ENCODE peak calls at places on chromosomes 12 and 14, in four cellular contexts. One of them, this sample, is unnamed.

GRCh38 chr12:106632797-106633450 is 50.1 kb downstream of the RFX4 start:
- DNase-seq in HepG2: peak; percentile 9
- DNase-seq in neural progenitor cell: no peak
- DNase-seq in GM12878: no peak
- DNase-seq in this sample: no peak

GRCh38 chr12:93573552-93574223 is 1.2 kb downstream of the SOCS2 start:
- DNase-seq in HepG2: no peak
- DNase-seq in neural progenitor cell: peak; percentile 14
- DNase-seq in GM12878: no peak
- DNase-seq in this sample: peak; percentile 61

GRCh38 chr14:65745396-65746190 is 333.1 kb downstream of the FUT8 start:
- DNase-seq in HepG2: peak; percentile 5
- DNase-seq in neural progenitor cell: peak; percentile 84
- DNase-seq in GM12878: no peak
- DNase-seq in this sample: no peak

GRCh38 chr12:13173012-13173441 is 23.5 kb upstream of the EMP1 start:
- DNase-seq in HepG2: no peak
- DNase-seq in neural progenitor cell: no peak
- DNase-seq in GM12878: no peak
- DNase-seq in this sample: no peak

GRCh38 chr12:62301799-62302133 is 41.6 kb downstream of the USP15 start:
- DNase-seq in HepG2: no peak
- DNase-seq in neural progenitor cell: no peak
- DNase-seq in GM12878: no peak
- DNase-seq in this sample: no peak

GRCh38 chr12:115313929-115314328 is 630.0 kb upstream of the TBX3 start:
- DNase-seq in HepG2: peak; percentile 80
- DNase-seq in neural progenitor cell: no peak
- DNase-seq in GM12878: no peak
- DNase-seq in this sample: no peak

GRCh38 chr12:25769076-25769945 is 189.2 kb upstream of the RASSF8 start:
- DNase-seq in HepG2: no peak
- DNase-seq in neural progenitor cell: no peak
- DNase-seq in GM12878: no peak
- DNase-seq in this sample: no peak

GRCh38 chr12:132558861-132559623 is 51.3 kb downstream of the LRCOL1 start:
- DNase-seq in HepG2: no peak
- DNase-seq in neural progenitor cell: peak; percentile 60
- DNase-seq in GM12878: no peak
- DNase-seq in this sample: peak; percentile 41

GRCh38 chr14:75411194-75411552 is 16.6 kb upstream of the JDP2 start:
- DNase-seq in HepG2: no peak
- DNase-seq in neural progenitor cell: no peak
- DNase-seq in GM12878: no peak
- DNase-seq in this sample: no peak

GRCh38 chr12:104888892-104889291 is 69.2 kb downstream of the SLC41A2 start:
- DNase-seq in HepG2: no peak
- DNase-seq in neural progenitor cell: no peak
- DNase-seq in GM12878: no peak
- DNase-seq in this sample: no peak

GRCh38 chr12:82745807-82746206 is 59.1 kb downstream of the TMTC2 start:
- DNase-seq in HepG2: no peak
- DNase-seq in neural progenitor cell: no peak
- DNase-seq in GM12878: no peak
- DNase-seq in this sample: no peak

GRCh38 chr14:85853996-85854526 is 324.1 kb downstream of the FLRT2 start:
- DNase-seq in HepG2: no peak
- DNase-seq in neural progenitor cell: no peak
- DNase-seq in GM12878: no peak
- DNase-seq in this sample: no peak

GRCh38 chr12:124750787-124751471 is 112.7 kb downstream of the SCARB1 start:
- DNase-seq in HepG2: no peak
- DNase-seq in neural progenitor cell: peak; percentile 76
- DNase-seq in GM12878: no peak
- DNase-seq in this sample: peak; percentile 41

GRCh38 chr14:90440592-90440991 is 43.8 kb downstream of the CALM1 start:
- DNase-seq in HepG2: no peak
- DNase-seq in neural progenitor cell: no peak
- DNase-seq in GM12878: no peak
- DNase-seq in this sample: no peak

GRCh38 chr12:71710276-71711125 is 24.6 kb downstream of the TMEM19 start:
- DNase-seq in HepG2: peak; percentile 34
- DNase-seq in neural progenitor cell: no peak
- DNase-seq in GM12878: no peak
- DNase-seq in this sample: no peak

GRCh38 chr12:95738024-95738611 is 52.4 kb downstream of the NTN4 start:
- DNase-seq in HepG2: peak; percentile 84
- DNase-seq in neural progenitor cell: no peak
- DNase-seq in GM12878: no peak
- DNase-seq in this sample: no peak

GRCh38 chr14:100606687-100607610 is 19.7 kb upstream of the BEGAIN start:
- DNase-seq in HepG2: no peak
- DNase-seq in neural progenitor cell: no peak
- DNase-seq in GM12878: no peak
- DNase-seq in this sample: no peak

GRCh38 chr12:118979763-118980406 is 1.5 kb upstream of the SRRM4 start:
- DNase-seq in HepG2: peak; percentile 56
- DNase-seq in neural progenitor cell: peak; percentile 92
- DNase-seq in GM12878: no peak
- DNase-seq in this sample: peak; percentile 28

GRCh38 chr12:92629349-92630065 is 73.3 kb upstream of the PLEKHG7 start:
- DNase-seq in HepG2: no peak
- DNase-seq in neural progenitor cell: no peak
- DNase-seq in GM12878: no peak
- DNase-seq in this sample: no peak

GRCh38 chr12:82398883-82399282 is 40.6 kb downstream of the METTL25 start:
- DNase-seq in HepG2: no peak
- DNase-seq in neural progenitor cell: no peak
- DNase-seq in GM12878: no peak
- DNase-seq in this sample: no peak

GRCh38 chr14:23580152-23580926 is 1.7 kb upstream of the JPH4 start:
- DNase-seq in HepG2: peak; percentile 10
- DNase-seq in neural progenitor cell: no peak
- DNase-seq in GM12878: no peak
- DNase-seq in this sample: no peak

GRCh38 chr14:55271572-55272414 is 572 bp downstream of the FBXO34 start:
- DNase-seq in HepG2: peak; percentile 41
- DNase-seq in neural progenitor cell: peak; percentile 83
- DNase-seq in GM12878: no peak
- DNase-seq in this sample: peak; percentile 65

GRCh38 chr14:104284107-104284592 is 145.8 kb downstream of the KIF26A start:
- DNase-seq in HepG2: no peak
- DNase-seq in neural progenitor cell: peak; percentile 36
- DNase-seq in GM12878: no peak
- DNase-seq in this sample: no peak

GRCh38 chr14:103057028-103057371 is 349 bp downstream of the CDC42BPB start:
- DNase-seq in HepG2: no peak
- DNase-seq in neural progenitor cell: no peak
- DNase-seq in GM12878: no peak
- DNase-seq in this sample: no peak

GRCh38 chr12:127620956-127621355 is 646.0 kb upstream of the TMEM132C start:
- DNase-seq in HepG2: no peak
- DNase-seq in neural progenitor cell: peak; percentile 33
- DNase-seq in GM12878: no peak
- DNase-seq in this sample: no peak

GRCh38 chr12:52032431-52032796 is 18.8 kb upstream of the NR4A1 start:
- DNase-seq in HepG2: no peak
- DNase-seq in neural progenitor cell: no peak
- DNase-seq in GM12878: no peak
- DNase-seq in this sample: no peak

GRCh38 chr14:90019824-90020523 is 41.8 kb upstream of the KCNK13 start:
- DNase-seq in HepG2: no peak
- DNase-seq in neural progenitor cell: no peak
- DNase-seq in GM12878: no peak
- DNase-seq in this sample: no peak

GRCh38 chr14:61472025-61472672 is 150.8 kb downstream of the PRKCH start:
- DNase-seq in HepG2: peak; percentile 90
- DNase-seq in neural progenitor cell: no peak
- DNase-seq in GM12878: no peak
- DNase-seq in this sample: peak; percentile 76

DNA sequence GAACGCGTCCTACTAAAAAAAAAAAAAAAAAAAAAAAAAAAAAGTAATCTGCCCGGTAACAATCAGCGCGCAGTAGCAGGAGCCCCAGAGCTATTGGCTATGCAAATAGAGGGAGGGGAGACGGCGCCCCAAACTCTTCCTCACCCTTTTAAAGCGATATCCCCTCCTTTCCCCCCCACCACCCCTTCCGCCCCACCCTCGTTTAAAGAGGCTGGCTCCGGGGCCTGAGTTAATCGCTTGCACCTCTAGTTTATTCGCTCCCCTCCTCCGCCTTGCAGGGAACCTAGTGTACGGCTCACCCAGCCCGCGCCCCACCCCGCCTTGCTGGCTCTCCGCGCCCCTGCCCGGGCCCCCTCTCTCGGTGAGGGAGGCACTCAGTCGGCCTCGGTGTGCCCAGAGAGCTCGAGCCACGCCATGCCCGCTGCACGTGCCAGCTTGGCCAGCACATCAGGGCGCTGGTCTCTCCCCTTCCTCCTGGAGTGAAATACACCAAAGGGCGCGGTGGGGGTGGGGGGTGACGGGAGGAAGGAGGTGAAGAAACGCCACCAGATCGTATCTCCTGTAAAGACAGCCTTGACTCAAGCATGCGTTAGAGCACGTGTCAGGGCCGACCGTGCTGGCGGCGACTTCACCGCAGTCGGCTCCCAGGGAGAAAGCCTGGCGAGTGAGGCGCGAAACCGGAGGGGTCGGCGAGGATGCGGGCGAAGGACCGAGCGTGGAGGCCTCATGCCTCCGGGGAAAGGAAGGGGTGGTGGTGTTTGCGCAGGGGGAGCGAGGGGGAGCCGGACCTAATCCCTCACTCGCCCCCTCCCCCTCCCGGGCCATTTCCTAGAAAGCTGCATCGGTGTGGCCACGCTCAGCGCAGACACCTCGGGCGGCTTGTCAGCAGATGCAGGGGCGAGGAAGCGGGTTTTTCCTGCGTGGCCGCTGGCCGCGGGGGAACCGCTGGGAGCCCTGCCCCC is 1.3 kb upstream of the CCND2 start:
- DNase-seq in HepG2: no peak
- DNase-seq in neural progenitor cell: peak; percentile 90
- DNase-seq in GM12878: peak; percentile 74
- DNase-seq in this sample: peak; percentile 83
- TF ChIP-seq EZH2 in HepG2: peak; percentile 97
- TF ChIP-seq EZH2 in neural progenitor cell: no peak
- TF ChIP-seq EZH2 in GM12878: no peak
- TF ChIP-seq EZH2 in this sample: peak; percentile 41

DNA sequence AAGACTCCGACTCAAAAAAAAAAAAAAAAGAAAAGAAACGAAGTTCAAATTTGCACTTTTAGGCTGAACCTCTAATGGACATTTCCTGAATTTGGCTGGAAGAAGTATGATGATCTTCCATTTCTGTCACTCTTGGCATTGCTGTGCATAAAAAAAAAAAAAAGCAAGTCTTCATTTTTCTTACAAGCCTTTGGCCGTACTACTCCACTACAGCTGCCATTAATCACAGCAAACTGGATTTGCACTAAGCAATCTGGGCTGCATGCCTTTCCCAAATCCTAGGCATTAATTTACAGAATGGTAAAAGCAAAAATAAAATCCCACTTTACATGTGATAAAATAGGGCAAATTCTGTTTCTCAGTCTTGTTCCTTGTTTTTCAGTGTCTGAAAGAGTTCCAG is 7.1 kb downstream of the CSRP2 start:
- DNase-seq in HepG2: no peak
- DNase-seq in neural progenitor cell: no peak
- DNase-seq in GM12878: no peak
- DNase-seq in this sample: no peak
- H3K4me1 ChIP-seq in HepG2: no peaks in the 10 kb centered on the region
- H3K4me1 ChIP-seq in neural progenitor cell: peaks cover 44% of the 10 kb centered on the region
- H3K4me1 ChIP-seq in GM12878: no peaks in the 10 kb centered on the region
- H3K4me1 ChIP-seq in this sample: no peaks in the 10 kb centered on the region

GRCh38 chr14:77148510-77149231 is 7.1 kb upstream of the ZDHHC22 start:
- DNase-seq in HepG2: no peak
- DNase-seq in neural progenitor cell: no peak
- DNase-seq in GM12878: no peak
- DNase-seq in this sample: no peak

GRCh38 chr14:77151918-77152588 is 10.5 kb upstream of the ZDHHC22 start:
- DNase-seq in HepG2: no peak
- DNase-seq in neural progenitor cell: no peak
- DNase-seq in GM12878: no peak
- DNase-seq in this sample: no peak

GRCh38 chr14:77154421-77154820 is 12.8 kb upstream of the ZDHHC22 start:
- DNase-seq in HepG2: no peak
- DNase-seq in neural progenitor cell: no peak
- DNase-seq in GM12878: no peak
- DNase-seq in this sample: no peak

GRCh38 chr14:77153802-77154201 is 12.2 kb upstream of the ZDHHC22 start:
- DNase-seq in HepG2: no peak
- DNase-seq in neural progenitor cell: no peak
- DNase-seq in GM12878: no peak
- DNase-seq in this sample: no peak

GRCh38 chr14:77151245-77151644 is 9.7 kb upstream of the ZDHHC22 start:
- DNase-seq in HepG2: no peak
- DNase-seq in neural progenitor cell: peak; percentile 67
- DNase-seq in GM12878: no peak
- DNase-seq in this sample: peak; percentile 22
- TF ChIP-seq CTCF in HepG2: peak; percentile 64
- TF ChIP-seq CTCF in neural progenitor cell: peak; percentile 77
- TF ChIP-seq CTCF in GM12878: peak; percentile 54
- TF ChIP-seq CTCF in this sample: peak; percentile 64

DNA sequence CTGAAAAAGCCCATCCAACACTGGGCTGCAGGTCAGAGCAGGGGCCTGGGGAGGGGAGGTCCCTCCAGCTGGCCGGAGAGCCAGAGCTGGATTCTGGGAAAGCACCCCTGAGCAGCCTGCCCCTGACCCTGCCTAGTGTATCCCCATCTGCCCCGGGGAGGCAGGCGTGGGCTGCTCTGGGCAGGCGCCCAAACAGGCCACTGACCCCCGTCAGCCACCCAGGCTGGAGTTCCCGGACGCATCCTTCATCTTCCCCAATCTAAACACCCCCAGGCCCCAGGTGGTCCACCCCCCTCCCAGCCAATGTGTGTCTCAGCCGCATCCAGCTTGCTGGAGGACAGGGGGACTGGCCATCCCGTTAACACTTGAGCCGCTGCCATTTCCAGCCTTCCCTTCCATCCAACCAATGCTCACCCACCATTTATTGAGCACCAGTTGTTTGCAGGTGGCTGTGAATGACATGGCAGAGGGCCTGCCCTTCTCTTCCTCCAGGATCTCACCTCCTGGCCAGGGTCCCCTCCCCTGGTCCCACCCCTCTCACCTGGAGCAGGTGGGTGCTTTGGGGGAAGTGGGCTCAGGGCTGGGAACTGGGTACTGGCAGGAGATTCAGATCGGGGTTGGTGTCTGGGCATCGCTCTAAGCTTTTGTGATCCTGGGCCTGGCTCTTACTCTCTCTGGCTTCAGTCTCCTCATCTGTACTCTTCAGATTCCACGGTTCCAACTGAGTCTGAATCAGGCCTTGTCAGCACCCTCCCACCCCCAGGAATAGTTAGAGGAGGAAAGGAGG is 743 bp upstream of the DTX1 start:
- DNase-seq in HepG2: no peak
- DNase-seq in neural progenitor cell: no peak
- DNase-seq in GM12878: no peak
- DNase-seq in this sample: peak; percentile 32
- TF ChIP-seq EZH2 in HepG2: no peak
- TF ChIP-seq EZH2 in neural progenitor cell: no peak
- TF ChIP-seq EZH2 in GM12878: no peak
- TF ChIP-seq EZH2 in this sample: no peak

This sample was measured in DND-41.